ENCODE peak calls at places on chromosomes 16 and 17, in ten cellular contexts. R is neural crest cell, T is fibroblast of lung, Z is epithelial cell of proximal tubule, Q is uterus, P is fibroblast of pulmonary artery, V is BE2C, C is AG04450, W is Caco-2, I is HFF-Myc. S is an unnamed sample.

GRCh38 chr17:49918591-49918990 is 50.4 kb upstream of the DLX4 start:
- DNase-seq in R (no peak), T (no peak), Z (no peak), Q (no peak), P (no peak), V (no peak), C (no peak), W (no peak), I (no peak), S (no peak)

GRCh38 chr17:76246080-76247066 is 6.1 kb upstream of the RNF157 start:
- DNase-seq in R (no peak), T (no peak), Z (no peak), Q (no peak), P (no peak), V (no peak), C (no peak), W (no peak), I (no peak), S (no peak)

GRCh38 chr16:85569615-85570212 is 43.4 kb upstream of the GSE1 start:
- DNase-seq in R (no peak), T (peak), Z (no peak), Q (no peak), P (peak), V (no peak), C (no peak), W (no peak), I (no peak), S (no peak)

GRCh38 chr17:13626703-13627102 is 25.0 kb upstream of the HS3ST3A1 start:
- DNase-seq in R (no peak), T (peak), Z (no peak), Q (no peak), P (peak), V (no peak), C (peak), W (no peak), I (peak), S (no peak)

GRCh38 chr16:23570992-23571632 is 13.6 kb downstream of the UBFD1 start:
- DNase-seq in R (no peak), T (no peak), Z (no peak), Q (no peak), P (no peak), V (no peak), C (no peak), W (no peak), I (no peak), S (no peak)

GRCh38 chr17:58643147-58643546 is 48.7 kb downstream of the TEX14 start:
- DNase-seq in R (no peak), T (peak), Z (no peak), Q (no peak), P (peak), V (no peak), C (peak), W (no peak), I (no peak), S (no peak)

GRCh38 chr17:18378205-18378505 is 577 bp downstream of the EVPLL start:
- DNase-seq in R (no peak), T (no peak), Z (no peak), Q (no peak), P (no peak), V (no peak), C (no peak), W (no peak), I (no peak), S (no peak)

GRCh38 chr17:47205419-47205963 is 3.7 kb upstream of the MYL4 start:
- DNase-seq in R (no peak), T (peak), Z (peak), Q (peak), P (peak), V (no peak), C (no peak), W (peak), I (no peak), S (no peak)

GRCh38 chr16:13305019-13305755 is 403.8 kb downstream of the SHISA9 start:
- DNase-seq in R (no peak), T (peak), Z (no peak), Q (no peak), P (no peak), V (no peak), C (no peak), W (no peak), I (no peak), S (no peak)

GRCh38 chr17:17253445-17253844 is 16.5 kb upstream of the FLCN start:
- DNase-seq in R (no peak), T (no peak), Z (no peak), Q (no peak), P (no peak), V (no peak), C (no peak), W (no peak), I (no peak), S (no peak)

GRCh38 chr17:28760987-28761562 is 17.3 kb downstream of the TRAF4 start:
- DNase-seq in R (no peak), T (peak), Z (no peak), Q (peak), P (peak), V (no peak), C (no peak), W (no peak), I (no peak), S (no peak)

GRCh38 chr17:280901-281300 is 71.7 kb downstream of the RPH3AL start:
- DNase-seq in R (no peak), T (no peak), Z (no peak), Q (no peak), P (no peak), V (no peak), C (no peak), W (peak), I (no peak), S (peak)

GRCh38 chr17:2214887-2215615 is 88.5 kb downstream of the SMG6 start:
- DNase-seq in R (no peak), T (peak), Z (no peak), Q (peak), P (peak), V (no peak), C (no peak), W (no peak), I (no peak), S (no peak)

GRCh38 chr16:30841332-30841731 is 52.5 kb downstream of the BCL7C start:
- DNase-seq in R (no peak), T (no peak), Z (no peak), Q (no peak), P (no peak), V (no peak), C (no peak), W (no peak), I (no peak), S (no peak)

GRCh38 chr17:5219536-5219935 is 15.1 kb downstream of the SCIMP start:
- DNase-seq in R (no peak), T (no peak), Z (no peak), Q (no peak), P (no peak), V (no peak), C (no peak), W (no peak), I (no peak), S (no peak)

GRCh38 chr16:11361751-11362742 is 16.8 kb downstream of the RMI2 start:
- DNase-seq in R (no peak), T (no peak), Z (no peak), Q (no peak), P (no peak), V (no peak), C (no peak), W (no peak), I (no peak), S (no peak)

GRCh38 chr16:7304257-7304656 is 28.4 kb upstream of the RBFOX1 start:
- DNase-seq in R (no peak), T (no peak), Z (no peak), Q (no peak), P (no peak), V (no peak), C (no peak), W (no peak), I (no peak), S (no peak)

GRCh38 chr17:21677126-21677910 is 15.0 kb upstream of the KCNJ18 start:
- DNase-seq in R (no peak), T (no peak), Z (no peak), Q (no peak), P (no peak), V (no peak), C (no peak), W (peak), I (no peak), S (no peak)

GRCh38 chr17:52790359-52790955 is 631.9 kb upstream of the CA10 start:
- DNase-seq in R (no peak), T (no peak), Z (no peak), Q (no peak), P (peak), V (peak), C (no peak), W (no peak), I (no peak), S (no peak)

GRCh38 chr17:42387221-42387657 is 1.0 kb downstream of the STAT3 start:
- DNase-seq in R (no peak), T (peak), Z (no peak), Q (peak), P (peak), V (no peak), C (no peak), W (no peak), I (no peak), S (no peak)

GRCh38 chr16:64771273-64771672 is 350.6 kb downstream of the CDH11 start:
- DNase-seq in R (no peak), T (no peak), Z (no peak), Q (no peak), P (no peak), V (no peak), C (no peak), W (no peak), I (no peak), S (no peak)

GRCh38 chr17:3891626-3892094 is 1.2 kb downstream of the CAMKK1 start:
- DNase-seq in R (no peak), T (no peak), Z (no peak), Q (no peak), P (no peak), V (no peak), C (no peak), W (no peak), I (no peak), S (no peak)

GRCh38 chr17:47776330-47777197 is 43.5 kb downstream of the TBX21 start:
- DNase-seq in R (peak), T (peak), Z (no peak), Q (no peak), P (peak), V (peak), C (no peak), W (peak), I (peak), S (no peak)

GRCh38 chr17:33521784-33522183 is 228.7 kb upstream of the ASIC2 start:
- DNase-seq in R (no peak), T (no peak), Z (no peak), Q (no peak), P (no peak), V (peak), C (no peak), W (no peak), I (no peak), S (no peak)

GRCh38 chr17:29611351-29612093 is 11.2 kb downstream of the CORO6 start:
- DNase-seq in R (no peak), T (no peak), Z (no peak), Q (no peak), P (no peak), V (no peak), C (no peak), W (no peak), I (no peak), S (no peak)

DNA sequence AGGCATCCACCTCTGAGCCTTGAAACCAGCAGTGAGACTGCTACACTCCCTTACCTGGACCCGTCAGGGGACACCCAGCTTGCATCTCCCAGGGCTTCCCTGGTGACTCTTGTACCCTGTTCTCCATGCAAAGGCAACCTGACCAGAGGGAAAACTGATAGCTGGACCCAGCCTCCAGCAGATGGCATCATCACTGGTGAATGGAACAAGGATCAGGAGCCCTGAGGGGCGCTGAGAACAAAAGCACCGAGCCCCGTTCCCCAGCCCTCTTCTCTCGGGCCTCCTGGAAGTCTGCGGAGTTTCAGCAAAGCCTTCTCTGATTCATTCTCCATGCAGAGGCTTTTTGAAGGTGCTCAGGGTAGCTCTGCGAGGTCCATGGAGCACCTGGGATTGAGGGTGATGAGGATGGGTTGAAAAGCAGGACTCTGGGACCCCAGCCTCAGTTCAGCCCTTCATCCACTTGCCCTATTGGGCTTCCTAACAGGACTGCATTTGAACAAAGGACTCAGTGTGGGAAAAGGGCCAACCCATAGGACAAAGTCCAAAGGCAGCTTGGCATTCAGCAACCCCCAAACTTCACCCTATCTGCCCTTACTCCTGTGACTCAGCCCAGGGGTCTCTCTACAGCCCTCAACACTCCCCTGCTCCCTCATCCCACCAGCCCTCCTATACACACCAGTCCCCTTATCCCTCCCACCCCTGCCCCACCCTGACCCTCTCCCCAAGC is 45.0 kb upstream of the LHX1 start:
- DNase-seq in R (no peak), T (no peak), Z (no peak), Q (no peak), P (no peak), V (no peak), C (no peak), W (no peak), I (no peak), S (no peak)
- TF ChIP-seq CTCF in R (no peak), T (no peak), Z (peak), Q (no peak), P (no peak), V (no peak), C (peak), W (no peak), I (no peak), S (no peak)

GRCh38 chr16:78094166-78094565 is 5.3 kb upstream of the WWOX start:
- DNase-seq in R (no peak), T (no peak), Z (no peak), Q (no peak), P (no peak), V (no peak), C (no peak), W (no peak), I (no peak), S (no peak)
- TF ChIP-seq CTCF in R (peak), T (no peak), Z (peak), Q (no peak), P (no peak), V (peak), C (peak), W (no peak), I (no peak), S (peak)

GRCh38 chr16:318628-319027 is 33.9 kb downstream of the AXIN1 start:
- DNase-seq in R (peak), T (no peak), Z (no peak), Q (no peak), P (no peak), V (no peak), C (no peak), W (no peak), I (no peak), S (no peak)
- TF ChIP-seq CTCF in R (peak), T (no peak), Z (no peak), Q (no peak), P (no peak), V (peak), C (no peak), W (peak), I (peak), S (peak)

GRCh38 chr17:43995150-43995471 is 9.3 kb upstream of the NAGS start:
- DNase-seq in R (no peak), T (no peak), Z (no peak), Q (no peak), P (no peak), V (no peak), C (no peak), W (no peak), I (no peak), S (no peak)
- TF ChIP-seq CTCF in R (no peak), T (no peak), Z (no peak), Q (no peak), P (no peak), V (no peak), C (no peak), W (no peak), I (no peak), S (peak)

GRCh38 chr17:57085448-57086068 is 512 bp downstream of the AKAP1 start:
- DNase-seq in R (peak), T (peak), Z (no peak), Q (peak), P (peak), V (peak), C (no peak), W (peak), I (no peak), S (peak)
- TF ChIP-seq CTCF in R (peak), T (peak), Z (peak), Q (peak), P (no peak), V (no peak), C (peak), W (no peak), I (peak), S (peak)

DNA sequence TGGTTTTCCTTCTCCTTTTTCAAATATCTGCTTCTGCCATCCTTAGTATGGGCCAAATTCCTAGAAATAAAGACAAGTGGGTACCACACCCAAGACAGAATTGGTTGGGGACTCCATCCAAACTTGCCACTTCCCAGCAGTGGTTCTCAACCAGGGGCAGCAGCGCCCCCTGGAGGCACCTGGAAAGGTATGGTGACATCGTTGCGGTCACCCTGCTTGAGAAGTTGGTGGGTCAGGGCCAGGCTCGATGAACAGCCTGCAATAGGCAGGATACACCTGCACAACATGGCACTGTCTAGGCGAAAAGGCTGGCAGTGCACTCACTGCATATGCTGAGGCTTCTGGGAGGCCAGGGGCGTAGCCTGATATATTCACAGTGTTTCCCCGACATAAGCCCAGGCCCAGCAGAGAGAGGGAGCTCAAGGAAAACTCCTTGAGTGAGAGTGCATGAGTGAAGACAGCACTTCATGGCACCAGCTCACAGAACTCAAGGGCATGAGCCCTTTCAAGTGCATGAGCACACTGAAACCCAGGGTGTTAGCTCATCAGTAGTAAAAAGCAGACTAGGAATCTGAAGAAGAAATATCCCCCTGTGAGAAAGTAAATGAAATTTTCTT is 57.7 kb downstream of the CMC2 start:
- DNase-seq in R (peak), T (no peak), Z (no peak), Q (no peak), P (peak), V (peak), C (no peak), W (peak), I (no peak), S (no peak)
- TF ChIP-seq CTCF in R (peak), T (peak), Z (peak), Q (no peak), P (peak), V (peak), C (peak), W (peak), I (peak), S (peak)

GRCh38 chr17:19648475-19649406 is at the start of gene ALDH3A2:
- DNase-seq in R (peak), T (peak), Z (no peak), Q (peak), P (peak), V (peak), C (peak), W (peak), I (peak), S (peak)

GRCh38 chr17:19646788-19647696 is 1.5 kb upstream of the ALDH3A2 start:
- DNase-seq in R (no peak), T (peak), Z (no peak), Q (no peak), P (peak), V (no peak), C (no peak), W (no peak), I (no peak), S (no peak)

GRCh38 chr17:19644493-19645210 is 3.9 kb upstream of the ALDH3A2 start:
- DNase-seq in R (no peak), T (peak), Z (no peak), Q (no peak), P (no peak), V (no peak), C (no peak), W (no peak), I (no peak), S (no peak)

GRCh38 chr17:19647697-19648474 is 665 bp upstream of the ALDH3A2 start:
- DNase-seq in R (no peak), T (peak), Z (no peak), Q (peak), P (peak), V (peak), C (no peak), W (peak), I (no peak), S (peak)

GRCh38 chr17:19645608-19646250 is 2.8 kb upstream of the ALDH3A2 start:
- DNase-seq in R (peak), T (peak), Z (no peak), Q (no peak), P (peak), V (peak), C (no peak), W (no peak), I (no peak), S (no peak)
- TF ChIP-seq CTCF in R (peak), T (peak), Z (peak), Q (peak), P (peak), V (peak), C (peak), W (peak), I (peak), S (peak)

S was measured in type B pancreatic cell.